ENCODE peak calls at places on chromosomes 7 and 10, in five cellular contexts. W is lung, A is kidney, J is ovary, X is WERI-Rb-1. G is an unnamed sample.

GRCh38 chr7:149680316-149681025 is 92.9 kb downstream of the ZNF467 start:
- DNase-seq in A (no peak), J (no peak), X (no peak), W (no peak), G (no peak)

GRCh38 chr7:128452552-128452951 is 3.1 kb upstream of the HILPDA start:
- DNase-seq in W (no peak), J (no peak), X (no peak), A (no peak), G (no peak)

GRCh38 chr7:40162516-40162915 is 27.7 kb downstream of the SUGCT start:
- DNase-seq in J (no peak), W (no peak), A (no peak), X (no peak), G (no peak)

GRCh38 chr7:64888901-64889685 is 14.0 kb upstream of the ZNF273 start:
- DNase-seq in A (peak; percentile 76), W (peak; percentile 62), X (no peak), J (no peak), G (peak; percentile 35)

GRCh38 chr10:21057989-21058388 is 160.9 kb upstream of the NEBL start:
- DNase-seq in A (no peak), J (no peak), X (no peak), W (no peak), G (no peak)

GRCh38 chr10:17512341-17513001 is 58.1 kb upstream of the ST8SIA6 start:
- DNase-seq in J (no peak), X (no peak), W (no peak), A (peak; percentile 68), G (peak; percentile 50)

GRCh38 chr7:92987095-92987494 is 130.7 kb downstream of the SAMD9 start:
- DNase-seq in X (no peak), A (no peak), J (no peak), W (no peak), G (no peak)

GRCh38 chr7:10646249-10646648 is 327.4 kb upstream of the PHF14 start:
- DNase-seq in X (no peak), W (no peak), A (no peak), J (no peak), G (no peak)

GRCh38 chr10:11236234-11236633 is 218.6 kb downstream of the CELF2 start:
- DNase-seq in J (no peak), A (no peak), W (no peak), X (no peak), G (no peak)

GRCh38 chr7:27295236-27295635 is 52.6 kb downstream of the EVX1 start:
- DNase-seq in J (no peak), X (no peak), A (no peak), W (no peak), G (no peak)

GRCh38 chr7:116407165-116407564 is 92.4 kb upstream of the CAV2 start:
- DNase-seq in X (no peak), W (no peak), J (no peak), A (no peak), G (no peak)

GRCh38 chr7:121510302-121510701 is 114.2 kb upstream of the FAM3C start:
- DNase-seq in X (no peak), A (no peak), W (no peak), J (no peak), G (peak; percentile 44)

GRCh38 chr7:93189235-93189634 is 37.0 kb downstream of the HEPACAM2 start:
- DNase-seq in A (no peak), X (no peak), J (no peak), W (no peak), G (no peak)

GRCh38 chr10:127447197-127447596 is 101.9 kb upstream of the NPS start:
- DNase-seq in X (no peak), A (no peak), J (no peak), W (no peak), G (no peak)

GRCh38 chr7:155729847-155730246 is 82.4 kb downstream of the SHH start:
- DNase-seq in X (no peak), W (no peak), A (peak; percentile 79), J (no peak), G (peak; percentile 38)

GRCh38 chr10:47287365-47287802 is 12.6 kb upstream of the GDF10 start:
- DNase-seq in A (no peak), X (no peak), J (no peak), W (no peak), G (peak; percentile 78)

GRCh38 chr10:11782793-11783557 is 40.2 kb upstream of the PROSER2 start:
- DNase-seq in A (no peak), X (no peak), J (no peak), W (no peak), G (no peak)

GRCh38 chr10:63780075-63780474 is 258.9 kb downstream of the REEP3 start:
- DNase-seq in X (no peak), A (no peak), W (no peak), J (no peak), G (no peak)

GRCh38 chr10:67802767-67803538 is 35.0 kb downstream of the DNAJC12 start:
- DNase-seq in A (no peak), X (no peak), W (no peak), J (no peak), G (no peak)

GRCh38 chr10:101123815-101124617 is 7.1 kb upstream of the TLX1 start:
- DNase-seq in A (no peak), X (no peak), J (no peak), W (no peak), G (no peak)

GRCh38 chr10:64535131-64535867 is 1014.1 kb downstream of the REEP3 start:
- DNase-seq in X (no peak), A (no peak), W (no peak), J (no peak), G (no peak)

GRCh38 chr10:110918269-110918632 is 729 bp downstream of the BBIP1 start:
- DNase-seq in J (peak; percentile 96), W (peak; percentile 96), X (peak; percentile 96), A (no peak), G (no peak)

GRCh38 chr7:115910541-115911164 is 119.9 kb downstream of the TFEC start:
- DNase-seq in J (no peak), A (no peak), W (no peak), X (no peak), G (no peak)

GRCh38 chr7:37942934-37943610 is 22.6 kb downstream of the EPDR1 start:
- DNase-seq in A (peak; percentile 70), J (peak; percentile 92), X (peak; percentile 26), W (peak; percentile 35), G (peak; percentile 95)

GRCh38 chr7:80659120-80660055 is 20.9 kb downstream of the CD36 start:
- DNase-seq in W (no peak), A (no peak), X (no peak), J (no peak), G (no peak)

GRCh38 chr7:4747746-4748145 is 27.7 kb upstream of the AP5Z1 start:
- DNase-seq in J (no peak), A (no peak), W (no peak), X (no peak), G (no peak)

GRCh38 chr7:151409555-151410404 is at the start of gene WDR86:
- DNase-seq in A (peak; percentile 78), W (no peak), X (peak; percentile 33), J (no peak), G (no peak)

GRCh38 chr7:151406886-151407583 is 2.8 kb downstream of the WDR86 start:
- DNase-seq in W (no peak), A (peak; percentile 49), X (no peak), J (no peak), G (no peak)

GRCh38 chr7:151410405-151411390 is 860 bp upstream of the WDR86 start:
- DNase-seq in J (peak; percentile 55), A (peak; percentile 84), X (peak; percentile 66), W (no peak), G (no peak)

GRCh38 chr7:151408498-151408838 is 1.4 kb downstream of the WDR86 start:
- DNase-seq in A (no peak), X (no peak), W (no peak), J (no peak), G (no peak)

GRCh38 chr7:151408839-151409554 is 841 bp downstream of the WDR86 start:
- DNase-seq in X (no peak), W (no peak), A (peak; percentile 81), J (no peak), G (peak; percentile 45)
- H3K4me3 ChIP-seq in X (peak overlapping the region; percentile 89), W (no peak overlapping the region), A (no peak overlapping the region), J (peak overlapping the region; percentile 46), G (peak overlapping the region; percentile 11)

DNA sequence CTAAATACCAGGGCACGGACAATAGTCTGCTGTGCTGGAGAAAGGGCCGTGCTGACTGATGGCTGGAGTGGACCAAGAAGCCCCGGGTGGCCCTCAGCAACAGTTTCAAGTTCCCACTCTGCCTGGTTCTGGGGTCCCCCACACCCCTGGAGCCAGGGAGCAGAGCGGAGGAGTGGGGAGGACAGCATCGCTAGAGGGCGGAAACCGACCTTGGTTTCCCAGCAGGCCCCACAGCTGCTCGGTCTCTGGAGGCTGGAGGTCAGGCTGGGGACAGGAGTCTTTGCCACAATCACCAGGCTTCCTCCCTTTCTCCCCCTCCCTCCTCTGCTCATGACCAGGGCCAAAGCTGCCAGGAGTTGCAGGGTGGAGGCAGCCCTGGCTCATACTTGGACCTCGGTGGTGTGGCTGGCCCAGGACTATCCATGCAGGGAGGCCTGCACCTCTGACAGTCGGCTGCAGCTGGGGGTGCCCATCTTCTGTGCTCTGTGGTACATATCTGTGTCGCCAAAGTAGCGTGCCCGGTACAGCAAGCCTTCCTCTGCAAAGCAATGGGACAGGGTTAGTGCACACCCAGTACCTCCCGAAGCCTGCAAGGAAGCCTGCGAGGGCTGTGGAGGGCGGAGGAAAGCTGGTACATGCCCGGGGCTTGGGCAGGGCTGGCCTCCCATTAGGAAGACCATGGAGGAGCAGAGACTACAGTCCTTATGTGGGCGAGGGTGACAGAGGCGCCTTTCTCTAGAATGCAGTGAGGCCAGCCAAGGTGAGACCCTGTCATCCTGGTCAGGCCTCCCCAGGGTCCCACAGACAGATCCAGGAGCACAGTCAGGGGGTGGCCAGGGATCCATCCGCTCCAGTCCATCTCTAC is 19.1 kb downstream of the DNAJB12 start:
- DNase-seq in X (no peak), J (peak; percentile 82), W (no peak), A (peak; percentile 95), G (peak; percentile 85)
- TF ChIP-seq CTCF in X (no peak), J (peak; percentile 34), W (no peak), A (no peak), G (no peak)

DNA sequence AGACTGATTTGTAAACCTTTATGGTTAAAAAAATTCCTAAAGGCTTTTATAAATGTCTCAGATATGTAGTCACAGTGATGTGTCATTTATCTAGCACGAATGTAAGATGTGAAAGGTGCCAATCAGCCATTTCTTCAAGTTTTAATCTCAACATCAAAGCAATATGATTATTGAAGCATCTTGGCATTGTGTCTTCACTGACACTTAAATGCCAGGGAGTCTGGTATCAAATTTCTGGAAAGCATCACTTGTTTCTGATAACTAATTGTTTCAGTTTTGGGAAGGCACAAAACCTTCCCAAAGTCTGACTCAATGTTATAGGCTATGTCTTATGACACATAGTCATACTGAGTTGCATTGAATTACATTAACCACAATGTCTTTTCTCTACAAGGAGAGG is 492.0 kb upstream of the CNTNAP2 start:
- DNase-seq in J (no peak), A (no peak), W (no peak), X (no peak), G (no peak)
- H3K27ac ChIP-seq in J (no peak overlapping the region), A (no peak overlapping the region), W (no peak overlapping the region), X (no peak overlapping the region), G (no peak overlapping the region)

GRCh38 chr7:28955356-28955722 is 2.8 kb downstream of the TRIL start:
- DNase-seq in A (peak; percentile 75), W (no peak), J (no peak), X (no peak), G (no peak)
- H3K4me3 ChIP-seq in A (peak overlapping the region; percentile 9), W (peak overlapping the region; percentile 25), J (peak overlapping the region; percentile 48), X (no peak overlapping the region), G (no peak overlapping the region)

GRCh38 chr10:78109210-78109609 is 75.5 kb downstream of the RPS24 start:
- DNase-seq in J (no peak), A (no peak), X (no peak), W (no peak), G (no peak)
- TF ChIP-seq CTCF in J (no peak), A (no peak), X (no peak), W (no peak), G (no peak)